ENCODE peak calls at places on chromosomes 1 and 21, in four cellular contexts. One of them, this sample, is unnamed.

GRCh38 chr1:183567584-183567983 is 22.7 kb downstream of the NCF2 start:
- DNase-seq in K562: peak
- DNase-seq in WTC11: no peak
- DNase-seq in HepG2: no peak
- DNase-seq in this sample: no peak

GRCh38 chr1:160877221-160877620 is 7.8 kb downstream of the ITLN1 start:
- DNase-seq in K562: no peak
- DNase-seq in HepG2: no peak
- DNase-seq in WTC11: no peak
- DNase-seq in this sample: no peak

GRCh38 chr1:108669679-108670078 is 8.8 kb upstream of the HENMT1 start:
- DNase-seq in WTC11: no peak
- DNase-seq in K562: no peak
- DNase-seq in HepG2: no peak
- DNase-seq in this sample: no peak

GRCh38 chr1:25624604-25625003 is 8.0 kb downstream of the MAN1C1 start:
- DNase-seq in K562: no peak
- DNase-seq in HepG2: no peak
- DNase-seq in WTC11: no peak
- DNase-seq in this sample: no peak

GRCh38 chr1:242629396-242629795 is 104.9 kb upstream of the PLD5 start:
- DNase-seq in K562: no peak
- DNase-seq in WTC11: no peak
- DNase-seq in HepG2: no peak
- DNase-seq in this sample: no peak

GRCh38 chr1:200741808-200742207 is 3.1 kb downstream of the CAMSAP2 start:
- DNase-seq in WTC11: no peak
- DNase-seq in K562: no peak
- DNase-seq in HepG2: no peak
- DNase-seq in this sample: no peak

GRCh38 chr21:28391938-28392337 is 600.7 kb downstream of the LTN1 start:
- DNase-seq in HepG2: no peak
- DNase-seq in WTC11: no peak
- DNase-seq in K562: no peak
- DNase-seq in this sample: no peak

GRCh38 chr1:62823556-62823955 is 39.6 kb downstream of the ATG4C start:
- DNase-seq in HepG2: no peak
- DNase-seq in K562: no peak
- DNase-seq in WTC11: no peak
- DNase-seq in this sample: no peak

GRCh38 chr1:226799634-226800281 is 60.7 kb upstream of the ITPKB start:
- DNase-seq in K562: no peak
- DNase-seq in HepG2: no peak
- DNase-seq in WTC11: no peak
- DNase-seq in this sample: no peak

GRCh38 chr1:204335085-204335484 is 24.6 kb downstream of the PLEKHA6 start:
- DNase-seq in WTC11: no peak
- DNase-seq in K562: no peak
- DNase-seq in HepG2: no peak
- DNase-seq in this sample: no peak

GRCh38 chr1:241356187-241356518 is 852 bp downstream of the RGS7 start:
- DNase-seq in K562: no peak
- DNase-seq in WTC11: peak
- DNase-seq in HepG2: no peak
- DNase-seq in this sample: no peak

GRCh38 chr21:41815652-41816582 is 49.1 kb upstream of the RIPK4 start:
- DNase-seq in K562: no peak
- DNase-seq in HepG2: no peak
- DNase-seq in WTC11: no peak
- DNase-seq in this sample: no peak

GRCh38 chr1:58062635-58063034 is 483.9 kb downstream of the OMA1 start:
- DNase-seq in K562: no peak
- DNase-seq in WTC11: no peak
- DNase-seq in HepG2: no peak
- DNase-seq in this sample: no peak

GRCh38 chr1:73953186-73953585 is 244.8 kb downstream of the LRRIQ3 start:
- DNase-seq in WTC11: no peak
- DNase-seq in HepG2: no peak
- DNase-seq in K562: no peak
- DNase-seq in this sample: no peak

GRCh38 chr1:163161841-163162240 is 40.9 kb downstream of the RGS5 start:
- DNase-seq in WTC11: no peak
- DNase-seq in K562: no peak
- DNase-seq in HepG2: no peak
- DNase-seq in this sample: no peak

GRCh38 chr1:9782897-9783296 is 40.9 kb downstream of the CLSTN1 start:
- DNase-seq in HepG2: no peak
- DNase-seq in WTC11: no peak
- DNase-seq in K562: no peak
- DNase-seq in this sample: no peak

GRCh38 chr1:31706384-31707058 is 2.7 kb upstream of the COL16A1 start:
- DNase-seq in WTC11: no peak
- DNase-seq in K562: no peak
- DNase-seq in HepG2: no peak
- DNase-seq in this sample: no peak

GRCh38 chr1:229461032-229461668 is 27.3 kb upstream of the ACTA1 start:
- DNase-seq in K562: no peak
- DNase-seq in WTC11: no peak
- DNase-seq in HepG2: no peak
- DNase-seq in this sample: no peak

GRCh38 chr1:51237714-51238403 is 1.8 kb downstream of the RNF11 start:
- DNase-seq in HepG2: no peak
- DNase-seq in WTC11: no peak
- DNase-seq in K562: peak
- DNase-seq in this sample: no peak

GRCh38 chr21:14766241-14766640 is 220.1 kb upstream of the SAMSN1 start:
- DNase-seq in HepG2: peak
- DNase-seq in WTC11: peak
- DNase-seq in K562: no peak
- DNase-seq in this sample: no peak

GRCh38 chr1:19762175-19762779 is 37.4 kb downstream of the TMCO4 start:
- DNase-seq in HepG2: peak
- DNase-seq in K562: peak
- DNase-seq in WTC11: peak
- DNase-seq in this sample: peak

GRCh38 chr1:234226106-234226818 is 147.0 kb upstream of the COA6 start:
- DNase-seq in WTC11: peak
- DNase-seq in K562: no peak
- DNase-seq in HepG2: no peak
- DNase-seq in this sample: no peak

GRCh38 chr1:14300991-14301703 is 297.3 kb upstream of the KAZN start:
- DNase-seq in K562: no peak
- DNase-seq in HepG2: no peak
- DNase-seq in WTC11: no peak
- DNase-seq in this sample: no peak

GRCh38 chr1:182968151-182968741 is 15.3 kb upstream of the SHCBP1L start:
- DNase-seq in HepG2: peak
- DNase-seq in K562: no peak
- DNase-seq in WTC11: no peak
- DNase-seq in this sample: no peak

GRCh38 chr1:167791281-167792209 is 69.8 kb downstream of the MPZL1 start:
- DNase-seq in WTC11: no peak
- DNase-seq in K562: no peak
- DNase-seq in HepG2: no peak
- DNase-seq in this sample: no peak

GRCh38 chr1:109490029-109490933 is 3.6 kb upstream of the CYB561D1 start:
- DNase-seq in HepG2: peak
- DNase-seq in K562: peak
- DNase-seq in WTC11: peak
- DNase-seq in this sample: peak

GRCh38 chr1:243471754-243472725 is 216.2 kb downstream of the SDCCAG8 start:
- DNase-seq in WTC11: no peak
- DNase-seq in HepG2: no peak
- DNase-seq in K562: no peak
- DNase-seq in this sample: no peak

GRCh38 chr1:238960071-238960470 is 426.3 kb upstream of the CHRM3 start:
- DNase-seq in WTC11: no peak
- DNase-seq in K562: no peak
- DNase-seq in HepG2: no peak
- DNase-seq in this sample: no peak

GRCh38 chr21:37429356-37429755 is 62.8 kb downstream of the DYRK1A start:
- DNase-seq in K562: no peak
- DNase-seq in WTC11: no peak
- DNase-seq in HepG2: no peak
- DNase-seq in this sample: no peak

GRCh38 chr1:229326601-229327000 is 16.2 kb downstream of the CCSAP start:
- DNase-seq in WTC11: no peak
- DNase-seq in K562: no peak
- DNase-seq in HepG2: no peak
- DNase-seq in this sample: no peak

GRCh38 chr1:228009116-228009827 is 2.5 kb downstream of the WNT3A start:
- DNase-seq in WTC11: no peak
- DNase-seq in K562: peak
- DNase-seq in HepG2: no peak
- DNase-seq in this sample: peak

GRCh38 chr1:60963167-60963909 is 119.0 kb upstream of the NFIA start:
- DNase-seq in HepG2: no peak
- DNase-seq in K562: no peak
- DNase-seq in WTC11: no peak
- DNase-seq in this sample: no peak

GRCh38 chr1:78691995-78692747 is 42.5 kb downstream of the IFI44 start:
- DNase-seq in HepG2: no peak
- DNase-seq in WTC11: no peak
- DNase-seq in K562: no peak
- DNase-seq in this sample: no peak

GRCh38 chr1:16258591-16259135 is 21.7 kb upstream of the CPLANE2 start:
- DNase-seq in WTC11: no peak
- DNase-seq in HepG2: no peak
- DNase-seq in K562: no peak
- DNase-seq in this sample: no peak

GRCh38 chr1:154956557-154956956 is 658 bp upstream of the PBXIP1 start:
- DNase-seq in K562: no peak
- DNase-seq in WTC11: no peak
- DNase-seq in HepG2: no peak
- DNase-seq in this sample: no peak

GRCh38 chr1:27120849-27121248 is 34.1 kb downstream of the SLC9A1 start:
- DNase-seq in K562: no peak
- DNase-seq in HepG2: no peak
- DNase-seq in WTC11: no peak
- DNase-seq in this sample: no peak

GRCh38 chr1:27119270-27119618 is 35.7 kb downstream of the SLC9A1 start:
- DNase-seq in K562: no peak
- DNase-seq in HepG2: no peak
- DNase-seq in WTC11: no peak
- DNase-seq in this sample: no peak

GRCh38 chr1:27116697-27117096 is 38.2 kb downstream of the SLC9A1 start:
- DNase-seq in WTC11: no peak
- DNase-seq in K562: no peak
- DNase-seq in HepG2: no peak
- DNase-seq in this sample: no peak

GRCh38 chr1:27116210-27116609 is 38.7 kb downstream of the SLC9A1 start:
- DNase-seq in HepG2: no peak
- DNase-seq in K562: peak
- DNase-seq in WTC11: no peak
- DNase-seq in this sample: no peak

GRCh38 chr1:27117733-27118439 is 37.0 kb downstream of the SLC9A1 start:
- DNase-seq in K562: no peak
- DNase-seq in WTC11: no peak
- DNase-seq in HepG2: no peak
- DNase-seq in this sample: no peak
- TF ChIP-seq ELF4 in K562: no peak
- TF ChIP-seq ELF4 in WTC11: no peak
- TF ChIP-seq ELF4 in HepG2: no peak
- TF ChIP-seq ELF4 in this sample: no peak

DNA sequence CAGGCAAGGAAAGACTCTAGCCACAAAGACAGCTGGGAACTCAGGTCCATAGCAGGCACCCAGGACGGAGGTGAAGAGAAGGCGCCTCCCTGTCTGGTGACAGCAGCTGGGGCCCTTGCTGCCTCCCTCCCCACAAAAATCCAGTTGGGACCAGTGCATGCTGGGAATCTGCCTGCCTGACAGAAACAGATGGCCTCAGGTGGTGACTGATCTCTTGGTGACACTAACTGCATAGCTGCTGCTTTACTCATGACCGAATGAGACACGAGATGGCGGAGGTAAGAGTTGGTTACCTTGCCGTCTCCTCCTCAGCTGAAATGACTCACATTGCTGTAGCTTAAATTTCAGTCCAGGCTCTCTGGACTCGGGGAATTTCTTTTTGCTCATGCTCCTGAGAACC is 130.3 kb downstream of the FGGY start:
- DNase-seq in HepG2: no peak
- DNase-seq in K562: peak
- DNase-seq in WTC11: no peak
- DNase-seq in this sample: no peak
- TF ChIP-seq ELF4 in HepG2: no peak
- TF ChIP-seq ELF4 in K562: no peak
- TF ChIP-seq ELF4 in WTC11: no peak
- TF ChIP-seq ELF4 in this sample: no peak

DNA sequence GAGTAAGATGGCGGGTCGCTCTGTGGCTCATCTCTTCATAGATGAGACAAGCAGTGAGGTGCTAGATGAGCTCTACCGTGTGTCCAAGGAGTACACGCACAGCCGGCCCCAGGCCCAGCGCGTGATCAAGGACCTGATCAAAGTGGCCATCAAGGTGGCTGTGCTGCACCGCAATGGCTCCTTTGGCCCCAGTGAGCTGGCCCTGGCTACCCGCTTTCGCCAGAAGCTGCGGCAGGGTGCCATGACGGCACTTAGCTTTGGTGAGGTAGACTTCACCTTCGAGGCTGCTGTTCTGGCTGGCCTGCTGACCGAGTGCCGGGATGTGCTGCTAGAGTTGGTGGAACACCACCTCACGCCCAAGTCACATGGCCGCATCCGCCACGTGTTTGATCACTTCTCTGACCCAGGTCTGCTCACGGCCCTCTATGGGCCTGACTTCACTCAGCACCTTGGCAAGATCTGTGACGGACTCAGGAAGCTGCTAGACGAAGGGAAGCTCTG is 2.4 kb downstream of the TNFAIP8L2 start:
- DNase-seq in WTC11: no peak
- DNase-seq in K562: no peak
- DNase-seq in HepG2: no peak
- DNase-seq in this sample: no peak
- TF ChIP-seq ELF4 in WTC11: no peak
- TF ChIP-seq ELF4 in K562: no peak
- TF ChIP-seq ELF4 in HepG2: no peak
- TF ChIP-seq ELF4 in this sample: no peak

GRCh38 chr21:45546636-45547203 is 4.5 kb upstream of the SLC19A1 start:
- DNase-seq in HepG2: no peak
- DNase-seq in WTC11: no peak
- DNase-seq in K562: no peak
- DNase-seq in this sample: no peak

GRCh38 chr21:45545236-45545570 is 3.0 kb upstream of the SLC19A1 start:
- DNase-seq in K562: no peak
- DNase-seq in HepG2: no peak
- DNase-seq in WTC11: no peak
- DNase-seq in this sample: no peak

GRCh38 chr21:45547211-45547900 is 5.1 kb upstream of the SLC19A1 start:
- DNase-seq in HepG2: no peak
- DNase-seq in K562: no peak
- DNase-seq in WTC11: no peak
- DNase-seq in this sample: no peak

GRCh38 chr21:45544449-45545235 is 2.4 kb upstream of the SLC19A1 start:
- DNase-seq in HepG2: no peak
- DNase-seq in WTC11: no peak
- DNase-seq in K562: no peak
- DNase-seq in this sample: no peak

GRCh38 chr21:45545691-45546531 is 3.7 kb upstream of the SLC19A1 start:
- DNase-seq in K562: no peak
- DNase-seq in WTC11: no peak
- DNase-seq in HepG2: no peak
- DNase-seq in this sample: no peak
- TF ChIP-seq ELF4 in K562: no peak
- TF ChIP-seq ELF4 in WTC11: no peak
- TF ChIP-seq ELF4 in HepG2: no peak
- TF ChIP-seq ELF4 in this sample: no peak